ENCODE peak calls at places on chromosomes 12 and 14, in four cellular contexts. H, E, P and X are unnamed samples.

GRCh38 chr12:98754095-98754494 is 109.0 kb downstream of the APAF1 start:
- DNase-seq in H (no peak), E (no peak), P (no peak), X (no peak)

GRCh38 chr12:70443274-70443673 is 77.2 kb downstream of the KCNMB4 start:
- DNase-seq in P (no peak), E (no peak), H (no peak), X (no peak)

GRCh38 chr12:11877869-11878780 is 192.6 kb upstream of the BCL2L14 start:
- DNase-seq in E (no peak), H (no peak), P (no peak), X (no peak)

GRCh38 chr12:99670635-99671034 is 23.1 kb downstream of the GARIN6 start:
- DNase-seq in P (no peak), H (no peak), E (no peak), X (no peak)

GRCh38 chr14:58298880-58299664 is 717 bp downstream of the ARID4A start:
- DNase-seq in H (no peak), E (peak), P (peak), X (peak)

GRCh38 chr12:71710276-71711125 is 24.6 kb downstream of the TMEM19 start:
- DNase-seq in H (peak), E (no peak), P (no peak), X (no peak)

GRCh38 chr14:59454131-59454530 is 11.0 kb downstream of the GPR135 start:
- DNase-seq in E (no peak), P (no peak), H (no peak), X (no peak)

GRCh38 chr14:53516261-53516774 is 363.2 kb upstream of the DDHD1 start:
- DNase-seq in E (no peak), P (no peak), H (no peak), X (no peak)

GRCh38 chr12:45357547-45358417 is 141.9 kb downstream of the ANO6 start:
- DNase-seq in H (no peak), E (no peak), P (no peak), X (no peak)

GRCh38 chr14:56212541-56212940 is 94.3 kb downstream of the PELI2 start:
- DNase-seq in E (no peak), P (no peak), H (no peak), X (no peak)

GRCh38 chr12:63853978-63854377 is 9.5 kb downstream of the SRGAP1 start:
- DNase-seq in P (no peak), E (no peak), H (no peak), X (no peak)

GRCh38 chr14:89660183-89660582 is 243.2 kb upstream of the FOXN3 start:
- DNase-seq in P (no peak), E (no peak), H (no peak), X (no peak)

GRCh38 chr12:123807670-123808069 is 45.6 kb downstream of the DNAH10 start:
- DNase-seq in P (no peak), E (no peak), H (no peak), X (no peak)

GRCh38 chr14:67365476-67365875 is 5.3 kb downstream of the EIF2S1 start:
- DNase-seq in P (no peak), H (no peak), E (no peak), X (no peak)

GRCh38 chr12:70468741-70469140 is 102.7 kb downstream of the KCNMB4 start:
- DNase-seq in H (no peak), E (no peak), P (no peak), X (no peak)

GRCh38 chr12:116879509-116880212 is 1.6 kb downstream of the HRK start:
- DNase-seq in E (no peak), P (no peak), H (no peak), X (no peak)

GRCh38 chr14:98070521-98070920 is 1201.5 kb downstream of the BCL11B start:
- DNase-seq in P (no peak), E (no peak), H (no peak), X (no peak)

GRCh38 chr14:76774471-76775158 is 13.3 kb downstream of the VASH1 start:
- DNase-seq in E (no peak), H (peak), P (no peak), X (no peak)

GRCh38 chr12:1670815-1671268 is 20.0 kb upstream of the ADIPOR2 start:
- DNase-seq in E (no peak), H (no peak), P (no peak), X (no peak)

GRCh38 chr14:26791117-26791806 is 193.4 kb upstream of the NOVA1 start:
- DNase-seq in P (no peak), E (no peak), H (no peak), X (no peak)

GRCh38 chr14:99064262-99064954 is 207.6 kb downstream of the BCL11B start:
- DNase-seq in P (peak), E (no peak), H (no peak), X (no peak)

GRCh38 chr14:51626185-51626584 is 25.5 kb upstream of the FRMD6 start:
- DNase-seq in P (no peak), E (no peak), H (no peak), X (no peak)

GRCh38 chr14:60051690-60052324 is 39.9 kb upstream of the PCNX4 start:
- DNase-seq in H (no peak), P (no peak), E (no peak), X (no peak)

GRCh38 chr12:110281549-110282342 is 699 bp downstream of the ATP2A2 start:
- DNase-seq in H (no peak), E (peak), P (peak), X (peak)

GRCh38 chr12:56256326-56256960 is 1.7 kb downstream of the ANKRD52 start:
- DNase-seq in P (no peak), E (no peak), H (no peak), X (no peak)
- TF ChIP-seq CTCF in P (no peak), E (no peak), H (no peak), X (no peak)

GRCh38 chr12:541676-542289 is 82.0 kb downstream of the B4GALNT3 start:
- DNase-seq in P (no peak), E (no peak), H (peak), X (no peak)
- TF ChIP-seq CTCF in P (no peak), E (no peak), H (no peak), X (no peak)

DNA sequence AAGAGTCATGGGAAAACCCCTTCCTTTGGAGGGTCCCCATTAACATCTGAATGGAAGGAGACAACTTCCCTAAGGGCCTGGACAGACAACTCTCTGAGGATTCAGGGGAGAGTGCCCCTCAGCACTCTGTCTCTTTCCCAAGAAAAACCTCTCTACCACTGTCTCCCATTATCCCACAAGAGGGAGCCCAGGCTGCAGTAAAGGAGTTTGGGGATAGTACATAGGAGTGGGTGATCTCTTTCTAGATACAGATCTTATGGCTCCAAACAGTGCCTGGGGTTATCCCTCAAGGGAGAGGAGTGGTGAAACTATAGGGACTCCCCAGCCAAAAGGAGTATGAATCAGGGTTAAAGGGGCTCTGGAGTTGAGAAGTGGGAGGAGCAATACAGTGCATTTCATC is 6.1 kb downstream of the WNT10B start:
- DNase-seq in H (no peak), E (no peak), P (no peak), X (no peak)
- TF ChIP-seq CTCF in H (peak), E (no peak), P (no peak), X (no peak)

GRCh38 chr14:100900837-100901390 is 2.6 kb downstream of the RTL1 start:
- DNase-seq in P (peak), H (peak), E (peak), X (peak)
- TF ChIP-seq CTCF in P (no peak), H (peak), E (peak), X (peak)

GRCh38 chr12:131862084-131862441 is 32.4 kb upstream of the ULK1 start:
- DNase-seq in P (no peak), E (no peak), H (no peak), X (no peak)
- TF ChIP-seq CTCF in P (no peak), E (no peak), H (no peak), X (no peak)